ENCODE peak calls at places on chromosomes 13 and 19, in seven cellular contexts. P is fibroblast of lung, V is GM23248, I is IMR-90, A is neural progenitor cell, Z is GM12878, T is K562. K is an unnamed sample.

GRCh38 chr13:32669030-32669646 is 82.9 kb downstream of the PDS5B start:
- DNase-seq in V (peak), T (peak), Z (no peak), I (peak), A (peak), P (peak), K (peak)

GRCh38 chr19:18118420-18119242 is 21.1 kb downstream of the MAST3 start:
- DNase-seq in Z (no peak), V (peak), I (peak), P (peak), T (no peak), A (no peak), K (no peak)

GRCh38 chr19:30362156-30362754 is 9.9 kb upstream of the ZNF536 start:
- DNase-seq in A (no peak), P (no peak), I (no peak), Z (no peak), V (peak), T (no peak), K (no peak)

GRCh38 chr13:85236431-85236830 is 562.8 kb downstream of the SLITRK6 start:
- DNase-seq in P (peak), T (no peak), I (peak), Z (no peak), V (no peak), A (no peak), K (peak)

GRCh38 chr13:30846844-30847243 is 59.2 kb upstream of the MEDAG start:
- DNase-seq in P (no peak), Z (no peak), T (no peak), I (no peak), V (no peak), A (no peak), K (peak)

GRCh38 chr13:108326318-108326717 is 56.8 kb downstream of the TNFSF13B start:
- DNase-seq in V (no peak), A (no peak), Z (peak), I (no peak), T (no peak), P (no peak), K (no peak)

GRCh38 chr19:677201-677600 is 1.0 kb downstream of the FSTL3 start:
- DNase-seq in T (no peak), P (peak), A (no peak), V (peak), Z (no peak), I (peak), K (peak)

GRCh38 chr13:98310485-98311199 is 133.6 kb upstream of the RNF113B start:
- DNase-seq in V (no peak), A (no peak), P (no peak), Z (no peak), T (no peak), I (no peak), K (no peak)

GRCh38 chr19:41373993-41374392 is 2.3 kb upstream of the TMEM91 start:
- DNase-seq in T (no peak), Z (no peak), I (peak), V (peak), P (peak), A (no peak), K (peak)

GRCh38 chr13:90594694-90595093 is 752.8 kb upstream of the MIR17HG start:
- DNase-seq in T (no peak), V (peak), I (peak), Z (no peak), A (no peak), P (peak), K (peak)

GRCh38 chr13:99418663-99419140 is 82.6 kb upstream of the TM9SF2 start:
- DNase-seq in A (no peak), Z (no peak), P (no peak), V (no peak), I (no peak), T (no peak), K (no peak)

GRCh38 chr13:24005711-24006281 is 108.5 kb upstream of the C1QTNF9B start:
- DNase-seq in T (no peak), P (peak), Z (peak), I (no peak), V (no peak), A (no peak), K (no peak)

GRCh38 chr13:91361755-91362271 is 14.3 kb downstream of the MIR17HG start:
- DNase-seq in V (no peak), Z (no peak), I (no peak), P (no peak), T (no peak), A (no peak), K (no peak)

GRCh38 chr19:31350693-31351211 is 1.5 kb upstream of the TSHZ3 start:
- DNase-seq in Z (no peak), T (peak), P (peak), V (peak), I (peak), A (peak), K (peak)

GRCh38 chr13:99122171-99122570 is 78.5 kb upstream of the UBAC2 start:
- DNase-seq in T (no peak), I (no peak), Z (no peak), P (no peak), A (no peak), V (no peak), K (no peak)

GRCh38 chr19:43858174-43858573 is 31.1 kb downstream of the ZNF283 start:
- DNase-seq in I (no peak), P (no peak), V (no peak), A (no peak), Z (no peak), T (no peak), K (no peak)

GRCh38 chr19:47745010-47745901 is at the start of gene NOP53:
- DNase-seq in A (peak), I (peak), Z (peak), P (peak), V (peak), T (peak), K (peak)

GRCh38 chr13:91592050-91593014 is 193.9 kb downstream of the GPC5 start:
- DNase-seq in A (no peak), Z (no peak), T (no peak), P (peak), V (no peak), I (no peak), K (no peak)

GRCh38 chr13:97892717-97893116 is 60.8 kb upstream of the IPO5 start:
- DNase-seq in T (no peak), V (peak), I (peak), A (no peak), Z (no peak), P (peak), K (peak)

GRCh38 chr13:106796280-106797047 is 228.5 kb upstream of the ARGLU1 start:
- DNase-seq in Z (peak), P (no peak), V (no peak), I (no peak), T (no peak), A (peak), K (no peak)

GRCh38 chr19:1079566-1080111 is 12.7 kb downstream of the ARHGAP45 start:
- DNase-seq in A (no peak), T (no peak), Z (no peak), I (no peak), V (no peak), P (no peak), K (no peak)

GRCh38 chr13:94324409-94325147 is 154.9 kb downstream of the DCT start:
- DNase-seq in T (no peak), A (no peak), V (no peak), Z (no peak), P (no peak), I (no peak), K (no peak)

GRCh38 chr19:18653853-18654252 is 17.0 kb downstream of the KLHL26 start:
- DNase-seq in Z (no peak), T (no peak), P (no peak), I (no peak), V (no peak), A (no peak), K (no peak)

GRCh38 chr19:41638624-41639023 is 11.8 kb upstream of the CEACAM4 start:
- DNase-seq in Z (no peak), I (no peak), T (no peak), V (no peak), A (no peak), P (no peak), K (no peak)

GRCh38 chr19:44722131-44723121 is 23.5 kb downstream of the CEACAM16 start:
- DNase-seq in T (no peak), Z (peak), P (no peak), V (no peak), I (no peak), A (no peak), K (no peak)

GRCh38 chr19:10211691-10212090 is 16.9 kb upstream of the DNMT1 start:
- DNase-seq in I (no peak), V (no peak), P (no peak), T (no peak), A (no peak), Z (no peak), K (no peak)

GRCh38 chr19:16544468-16545231 is 2.4 kb upstream of the CHERP start:
- DNase-seq in T (no peak), V (no peak), A (no peak), Z (no peak), P (no peak), I (no peak), K (no peak)
- H3K9ac ChIP-seq in T (no peak), V (no peak), A (no peak), Z (peak), P (no peak), I (no peak), K (no peak)

DNA sequence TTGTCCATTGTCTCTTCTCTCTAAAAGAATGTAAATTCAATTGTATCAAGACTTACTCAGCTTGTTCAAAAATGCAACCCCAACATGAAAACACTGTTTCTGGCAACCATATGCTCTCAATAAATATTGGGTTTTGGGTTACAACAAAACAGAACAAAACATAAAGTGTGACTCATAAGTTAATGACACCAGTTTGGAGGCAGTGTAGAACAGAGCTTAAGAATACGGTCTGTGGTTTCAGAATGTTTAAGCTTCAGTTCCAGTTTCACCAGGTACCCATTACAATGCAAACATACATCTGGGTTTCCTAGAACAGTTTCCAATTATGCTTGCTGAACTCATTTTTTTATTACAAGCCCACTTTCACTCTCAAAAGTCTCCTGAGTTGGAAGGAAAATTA is 285.8 kb upstream of the PCDH9 start:
- DNase-seq in T (no peak), Z (no peak), A (no peak), V (no peak), I (peak), P (peak), K (no peak)
- H2AFZ ChIP-seq in T (no peak), Z (no peak), A (no peak), V (no peak), I (no peak), P (no peak), K (no peak)

GRCh38 chr13:22848539-22849052 is 332.2 kb upstream of the SGCG start:
- DNase-seq in A (peak), V (no peak), Z (no peak), T (peak), P (no peak), I (no peak), K (no peak)
- H3K4me2 ChIP-seq in A (peak), V (no peak), Z (no peak), T (no peak), P (no peak), I (no peak), K (no peak)

GRCh38 chr13:40648841-40649240 is 17.6 kb downstream of the FOXO1 start:
- DNase-seq in V (no peak), I (no peak), T (no peak), P (no peak), Z (no peak), A (no peak), K (no peak)
- H3K9ac ChIP-seq in V (no peak), I (no peak), T (no peak), P (no peak), Z (no peak), A (no peak), K (no peak)

GRCh38 chr19:53518716-53519115 is 19.2 kb upstream of the ZNF331 start:
- DNase-seq in V (no peak), T (no peak), I (no peak), A (no peak), P (no peak), Z (no peak), K (no peak)

GRCh38 chr19:53520163-53520546 is 17.8 kb upstream of the ZNF331 start:
- DNase-seq in V (no peak), A (no peak), I (no peak), T (no peak), Z (no peak), P (no peak), K (no peak)

GRCh38 chr19:53520547-53521372 is 17.2 kb upstream of the ZNF331 start:
- DNase-seq in T (peak), P (peak), V (peak), Z (peak), I (peak), A (peak), K (peak)

GRCh38 chr19:53519431-53519830 is 18.5 kb upstream of the ZNF331 start:
- DNase-seq in I (no peak), T (no peak), A (no peak), Z (no peak), P (no peak), V (peak), K (no peak)

GRCh38 chr19:53521373-53522202 is 16.4 kb upstream of the ZNF331 start:
- DNase-seq in P (no peak), Z (no peak), A (no peak), I (no peak), V (no peak), T (no peak), K (no peak)
- H2AFZ ChIP-seq in P (peak), Z (peak), A (peak), I (peak), V (peak), T (peak), K (peak)

DNA sequence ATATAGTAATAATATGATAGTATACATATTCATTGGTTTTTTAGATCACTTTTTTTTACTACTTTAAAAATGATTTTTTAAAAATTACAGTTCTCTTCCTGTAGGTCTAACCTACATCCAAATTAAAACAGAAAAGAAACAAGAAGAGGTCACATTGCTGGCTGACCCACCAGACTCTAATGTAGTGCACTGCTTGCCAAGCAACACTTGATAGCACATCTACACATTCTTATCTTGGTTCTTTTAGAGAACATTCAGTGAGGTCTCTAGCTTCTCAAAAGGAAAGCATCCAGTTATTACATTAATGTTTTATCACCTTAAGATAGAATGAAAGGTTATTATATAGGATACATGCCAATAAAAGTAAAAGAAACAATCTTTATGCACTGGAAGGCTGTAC is 35.6 kb downstream of the NDFIP2 start:
- DNase-seq in V (no peak), Z (no peak), I (no peak), A (no peak), T (no peak), P (no peak), K (no peak)
- H3K4me2 ChIP-seq in V (no peak), Z (no peak), I (no peak), A (no peak), T (no peak), P (no peak), K (no peak)

GRCh38 chr13:29187584-29187983 is 367.4 kb downstream of the MTUS2 start:
- DNase-seq in Z (no peak), T (no peak), V (no peak), I (no peak), P (no peak), A (no peak), K (no peak)

DNA sequence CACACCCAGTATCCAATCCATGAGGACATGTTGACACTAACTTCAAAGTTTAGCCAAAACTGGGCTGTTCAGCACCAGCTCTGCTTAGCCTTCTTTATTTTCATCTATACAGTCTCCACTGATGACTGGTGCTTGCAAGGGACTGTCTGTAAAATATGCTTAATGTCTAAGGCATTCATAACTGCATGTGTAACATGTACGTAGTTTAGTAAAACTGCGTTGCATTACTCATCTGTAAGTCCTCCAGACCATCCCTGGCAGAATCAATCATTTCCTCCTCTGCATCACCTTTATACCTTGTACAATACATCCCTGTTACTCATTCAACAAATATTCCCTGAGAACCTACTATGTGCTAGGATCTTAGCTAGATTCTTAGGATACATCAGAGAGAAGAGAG is 362.1 kb downstream of the MTUS2 start:
- DNase-seq in A (no peak), Z (no peak), V (no peak), I (no peak), P (no peak), T (no peak), K (no peak)
- H3K9ac ChIP-seq in A (no peak), Z (no peak), V (no peak), I (no peak), P (no peak), T (no peak), K (no peak)

K was measured in mammary epithelial cell.